ENCODE peak calls at places on chromosomes 11 and 22, in five cellular contexts. One of them, this sample, is unnamed.

GRCh38 chr22:50016988-50017700 is 4.6 kb upstream of the IL17REL start:
- DNase-seq in brain microvascular endothelial cell: no peak
- DNase-seq in H9: no peak
- DNase-seq in heart right ventricle: no peak
- DNase-seq in spleen: peak; percentile 78
- DNase-seq in this sample: no peak

GRCh38 chr22:30347255-30347892 is 9.3 kb downstream of the SF3A1 start:
- DNase-seq in H9: no peak
- DNase-seq in heart right ventricle: no peak
- DNase-seq in brain microvascular endothelial cell: no peak
- DNase-seq in spleen: no peak
- DNase-seq in this sample: no peak

GRCh38 chr22:29693671-29694070 is 26.1 kb upstream of the CABP7 start:
- DNase-seq in heart right ventricle: no peak
- DNase-seq in brain microvascular endothelial cell: no peak
- DNase-seq in H9: no peak
- DNase-seq in spleen: no peak
- DNase-seq in this sample: no peak

GRCh38 chr11:126317681-126318641 is 14.1 kb downstream of the DCPS start:
- DNase-seq in heart right ventricle: peak; percentile 81
- DNase-seq in spleen: peak; percentile 55
- DNase-seq in H9: no peak
- DNase-seq in brain microvascular endothelial cell: peak; percentile 68
- DNase-seq in this sample: no peak

GRCh38 chr11:36374726-36375125 is 78.6 kb downstream of the PRR5L start:
- DNase-seq in heart right ventricle: no peak
- DNase-seq in spleen: no peak
- DNase-seq in H9: no peak
- DNase-seq in brain microvascular endothelial cell: no peak
- DNase-seq in this sample: no peak

GRCh38 chr11:128856241-128856640 is 10.9 kb downstream of the KCNJ1 start:
- DNase-seq in heart right ventricle: no peak
- DNase-seq in brain microvascular endothelial cell: no peak
- DNase-seq in H9: no peak
- DNase-seq in spleen: no peak
- DNase-seq in this sample: no peak

GRCh38 chr11:73308963-73309960 is 1.2 kb downstream of the ARHGEF17 start:
- DNase-seq in H9: peak; percentile 90
- DNase-seq in heart right ventricle: peak; percentile 92
- DNase-seq in spleen: peak; percentile 91
- DNase-seq in brain microvascular endothelial cell: peak; percentile 94
- DNase-seq in this sample: peak; percentile 93

GRCh38 chr11:74007691-74008372 is 1.1 kb downstream of the UCP3 start:
- DNase-seq in heart right ventricle: no peak
- DNase-seq in H9: no peak
- DNase-seq in brain microvascular endothelial cell: no peak
- DNase-seq in spleen: peak; percentile 66
- DNase-seq in this sample: no peak

GRCh38 chr11:131841028-131841427 is 470.6 kb downstream of the NTM start:
- DNase-seq in spleen: no peak
- DNase-seq in H9: no peak
- DNase-seq in brain microvascular endothelial cell: no peak
- DNase-seq in heart right ventricle: no peak
- DNase-seq in this sample: no peak

GRCh38 chr11:24793479-24793878 is 296.6 kb downstream of the LUZP2 start:
- DNase-seq in heart right ventricle: no peak
- DNase-seq in H9: no peak
- DNase-seq in brain microvascular endothelial cell: peak; percentile 4
- DNase-seq in spleen: no peak
- DNase-seq in this sample: no peak

GRCh38 chr11:1573847-1574255 is 1.8 kb upstream of the DUSP8 start:
- DNase-seq in H9: peak; percentile 74
- DNase-seq in heart right ventricle: no peak
- DNase-seq in spleen: no peak
- DNase-seq in brain microvascular endothelial cell: no peak
- DNase-seq in this sample: peak; percentile 46

GRCh38 chr11:120516461-120517389 is 5.2 kb downstream of the GRIK4 start:
- DNase-seq in heart right ventricle: no peak
- DNase-seq in H9: no peak
- DNase-seq in spleen: peak; percentile 71
- DNase-seq in brain microvascular endothelial cell: no peak
- DNase-seq in this sample: no peak

GRCh38 chr22:35785181-35785923 is 67.7 kb downstream of the APOL5 start:
- DNase-seq in spleen: no peak
- DNase-seq in brain microvascular endothelial cell: no peak
- DNase-seq in heart right ventricle: no peak
- DNase-seq in H9: no peak
- DNase-seq in this sample: no peak

GRCh38 chr22:29269731-29270474 is 1.8 kb downstream of the EWSR1 start:
- DNase-seq in heart right ventricle: no peak
- DNase-seq in spleen: no peak
- DNase-seq in H9: no peak
- DNase-seq in brain microvascular endothelial cell: no peak
- DNase-seq in this sample: no peak

GRCh38 chr11:125724125-125724524 is 22.0 kb upstream of the PATE1 start:
- DNase-seq in spleen: no peak
- DNase-seq in heart right ventricle: no peak
- DNase-seq in H9: no peak
- DNase-seq in brain microvascular endothelial cell: peak; percentile 16
- DNase-seq in this sample: no peak

GRCh38 chr11:47864910-47865309 is 16.8 kb upstream of the NUP160 start:
- DNase-seq in heart right ventricle: no peak
- DNase-seq in brain microvascular endothelial cell: no peak
- DNase-seq in spleen: no peak
- DNase-seq in H9: no peak
- DNase-seq in this sample: no peak

GRCh38 chr11:65489706-65490310 is 9.0 kb upstream of the MALAT1 start:
- DNase-seq in heart right ventricle: peak; percentile 52
- DNase-seq in spleen: no peak
- DNase-seq in brain microvascular endothelial cell: peak; percentile 27
- DNase-seq in H9: peak; percentile 53
- DNase-seq in this sample: peak; percentile 83
- TF ChIP-seq CTCF in heart right ventricle: no peak
- TF ChIP-seq CTCF in spleen: no peak
- TF ChIP-seq CTCF in brain microvascular endothelial cell: no peak
- TF ChIP-seq CTCF in H9: no peak
- TF ChIP-seq CTCF in this sample: no peak

GRCh38 chr22:48869161-48869560 is 958.5 kb downstream of the BRD1 start:
- DNase-seq in brain microvascular endothelial cell: no peak
- DNase-seq in spleen: peak; percentile 43
- DNase-seq in H9: no peak
- DNase-seq in heart right ventricle: no peak
- DNase-seq in this sample: peak; percentile 12
- H3K27me3 ChIP-seq in brain microvascular endothelial cell: no peaks in the 10 kb centered on the region
- H3K27me3 ChIP-seq in spleen: no peaks in the 10 kb centered on the region
- H3K27me3 ChIP-seq in H9: no peaks in the 10 kb centered on the region
- H3K27me3 ChIP-seq in heart right ventricle: no peaks in the 10 kb centered on the region
- H3K27me3 ChIP-seq in this sample: no peaks in the 10 kb centered on the region

GRCh38 chr11:56624661-56625110 is 10.0 kb upstream of the OR5M1 start:
- DNase-seq in brain microvascular endothelial cell: peak; percentile 39
- DNase-seq in heart right ventricle: no peak
- DNase-seq in H9: no peak
- DNase-seq in spleen: no peak
- DNase-seq in this sample: peak; percentile 36
- TF ChIP-seq CTCF in brain microvascular endothelial cell: no peak
- TF ChIP-seq CTCF in heart right ventricle: no peak
- TF ChIP-seq CTCF in H9: peak; percentile 82
- TF ChIP-seq CTCF in spleen: peak; percentile 40
- TF ChIP-seq CTCF in this sample: peak; percentile 67

GRCh38 chr11:98862169-98862568 is 158.6 kb upstream of the CNTN5 start:
- DNase-seq in H9: no peak
- DNase-seq in heart right ventricle: no peak
- DNase-seq in brain microvascular endothelial cell: no peak
- DNase-seq in spleen: no peak
- DNase-seq in this sample: no peak
- H3K27me3 ChIP-seq in H9: no peaks in the 10 kb centered on the region
- H3K27me3 ChIP-seq in heart right ventricle: no peaks in the 10 kb centered on the region
- H3K27me3 ChIP-seq in brain microvascular endothelial cell: no peaks in the 10 kb centered on the region
- H3K27me3 ChIP-seq in spleen: no peaks in the 10 kb centered on the region
- H3K27me3 ChIP-seq in this sample: no peaks in the 10 kb centered on the region

This sample was measured in Caco-2.